ENCODE peak calls at places on chromosome 1, in nine cellular contexts. One of them, this sample, is unnamed. For H3K9me3, the result is how much of the 10 kb centered on the place peaks cover.

GRCh38 chr1:166080965-166081870 is 85.6 kb downstream of the FAM78B start:
- DNase-seq in PC-9: no peak
- DNase-seq in neural progenitor cell: no peak
- DNase-seq in CD8-positive, alpha-beta memory T cell: no peak
- DNase-seq in suprapubic skin: no peak
- DNase-seq in pancreas: no peak
- DNase-seq in endodermal cell: peak
- DNase-seq in uterus: no peak
- DNase-seq in CD8-positive, alpha-beta T cell: no peak
- DNase-seq in this sample: no peak

GRCh38 chr1:206451146-206451545 is 19.1 kb upstream of the IKBKE start:
- DNase-seq in PC-9: no peak
- DNase-seq in neural progenitor cell: no peak
- DNase-seq in CD8-positive, alpha-beta memory T cell: no peak
- DNase-seq in suprapubic skin: no peak
- DNase-seq in pancreas: no peak
- DNase-seq in endodermal cell: no peak
- DNase-seq in uterus: no peak
- DNase-seq in CD8-positive, alpha-beta T cell: no peak
- DNase-seq in this sample: no peak

GRCh38 chr1:32933742-32934322 is 30.8 kb downstream of the RNF19B start:
- DNase-seq in PC-9: peak
- DNase-seq in neural progenitor cell: peak
- DNase-seq in CD8-positive, alpha-beta memory T cell: no peak
- DNase-seq in suprapubic skin: no peak
- DNase-seq in pancreas: no peak
- DNase-seq in endodermal cell: peak
- DNase-seq in uterus: no peak
- DNase-seq in CD8-positive, alpha-beta T cell: no peak
- DNase-seq in this sample: no peak

GRCh38 chr1:46492269-46492853 is 2.7 kb downstream of the DMBX1 start:
- DNase-seq in PC-9: no peak
- DNase-seq in neural progenitor cell: no peak
- DNase-seq in CD8-positive, alpha-beta memory T cell: no peak
- DNase-seq in suprapubic skin: no peak
- DNase-seq in pancreas: no peak
- DNase-seq in endodermal cell: peak
- DNase-seq in uterus: no peak
- DNase-seq in CD8-positive, alpha-beta T cell: no peak
- DNase-seq in this sample: no peak

GRCh38 chr1:240189386-240189989 is 97.8 kb downstream of the FMN2 start:
- DNase-seq in PC-9: peak
- DNase-seq in neural progenitor cell: peak
- DNase-seq in CD8-positive, alpha-beta memory T cell: peak
- DNase-seq in suprapubic skin: no peak
- DNase-seq in pancreas: no peak
- DNase-seq in endodermal cell: peak
- DNase-seq in uterus: no peak
- DNase-seq in CD8-positive, alpha-beta T cell: peak
- DNase-seq in this sample: peak

GRCh38 chr1:26094677-26095383 is 16.8 kb upstream of the PDIK1L start:
- DNase-seq in PC-9: no peak
- DNase-seq in neural progenitor cell: peak
- DNase-seq in CD8-positive, alpha-beta memory T cell: no peak
- DNase-seq in suprapubic skin: no peak
- DNase-seq in pancreas: peak
- DNase-seq in endodermal cell: peak
- DNase-seq in uterus: peak
- DNase-seq in CD8-positive, alpha-beta T cell: no peak
- DNase-seq in this sample: no peak

GRCh38 chr1:208030320-208031091 is 119.6 kb upstream of the CD34 start:
- DNase-seq in PC-9: no peak
- DNase-seq in neural progenitor cell: no peak
- DNase-seq in CD8-positive, alpha-beta memory T cell: no peak
- DNase-seq in suprapubic skin: no peak
- DNase-seq in pancreas: no peak
- DNase-seq in endodermal cell: no peak
- DNase-seq in uterus: peak
- DNase-seq in CD8-positive, alpha-beta T cell: no peak
- DNase-seq in this sample: no peak

GRCh38 chr1:66300986-66301451 is 232.9 kb upstream of the SGIP1 start:
- DNase-seq in PC-9: peak
- DNase-seq in neural progenitor cell: no peak
- DNase-seq in CD8-positive, alpha-beta memory T cell: peak
- DNase-seq in suprapubic skin: no peak
- DNase-seq in pancreas: no peak
- DNase-seq in endodermal cell: no peak
- DNase-seq in uterus: no peak
- DNase-seq in CD8-positive, alpha-beta T cell: no peak
- DNase-seq in this sample: no peak

GRCh38 chr1:44632511-44633072 is 41.7 kb downstream of the TMEM53 start:
- DNase-seq in PC-9: no peak
- DNase-seq in neural progenitor cell: peak
- DNase-seq in CD8-positive, alpha-beta memory T cell: no peak
- DNase-seq in suprapubic skin: no peak
- DNase-seq in pancreas: no peak
- DNase-seq in endodermal cell: no peak
- DNase-seq in uterus: no peak
- DNase-seq in CD8-positive, alpha-beta T cell: no peak
- DNase-seq in this sample: no peak

GRCh38 chr1:151972533-151973270 is 21.0 kb downstream of the S100A10 start:
- DNase-seq in PC-9: peak
- DNase-seq in neural progenitor cell: peak
- DNase-seq in CD8-positive, alpha-beta memory T cell: no peak
- DNase-seq in suprapubic skin: no peak
- DNase-seq in pancreas: no peak
- DNase-seq in endodermal cell: peak
- DNase-seq in uterus: no peak
- DNase-seq in CD8-positive, alpha-beta T cell: no peak
- DNase-seq in this sample: no peak

GRCh38 chr1:247056071-247056470 is 22.5 kb downstream of the ZNF670 start:
- DNase-seq in PC-9: no peak
- DNase-seq in neural progenitor cell: no peak
- DNase-seq in CD8-positive, alpha-beta memory T cell: no peak
- DNase-seq in suprapubic skin: no peak
- DNase-seq in pancreas: no peak
- DNase-seq in endodermal cell: no peak
- DNase-seq in uterus: no peak
- DNase-seq in CD8-positive, alpha-beta T cell: no peak
- DNase-seq in this sample: no peak

GRCh38 chr1:247064309-247064708 is 14.3 kb downstream of the ZNF670 start:
- DNase-seq in PC-9: no peak
- DNase-seq in neural progenitor cell: no peak
- DNase-seq in CD8-positive, alpha-beta memory T cell: no peak
- DNase-seq in suprapubic skin: no peak
- DNase-seq in pancreas: no peak
- DNase-seq in endodermal cell: no peak
- DNase-seq in uterus: no peak
- DNase-seq in CD8-positive, alpha-beta T cell: no peak
- DNase-seq in this sample: no peak

GRCh38 chr1:247054992-247055415 is 23.6 kb downstream of the ZNF670 start:
- DNase-seq in PC-9: no peak
- DNase-seq in neural progenitor cell: no peak
- DNase-seq in CD8-positive, alpha-beta memory T cell: no peak
- DNase-seq in suprapubic skin: no peak
- DNase-seq in pancreas: no peak
- DNase-seq in endodermal cell: no peak
- DNase-seq in uterus: peak
- DNase-seq in CD8-positive, alpha-beta T cell: no peak
- DNase-seq in this sample: no peak

GRCh38 chr1:247060771-247061170 is 17.8 kb downstream of the ZNF670 start:
- DNase-seq in PC-9: no peak
- DNase-seq in neural progenitor cell: no peak
- DNase-seq in CD8-positive, alpha-beta memory T cell: no peak
- DNase-seq in suprapubic skin: no peak
- DNase-seq in pancreas: no peak
- DNase-seq in endodermal cell: no peak
- DNase-seq in uterus: no peak
- DNase-seq in CD8-positive, alpha-beta T cell: no peak
- DNase-seq in this sample: no peak
- H3K9me3 ChIP-seq in PC-9: under half
- H3K9me3 ChIP-seq in neural progenitor cell: under half
- H3K9me3 ChIP-seq in CD8-positive, alpha-beta memory T cell: under half
- H3K9me3 ChIP-seq in suprapubic skin: under half
- H3K9me3 ChIP-seq in pancreas: under half
- H3K9me3 ChIP-seq in endodermal cell: half or more
- H3K9me3 ChIP-seq in uterus: under half
- H3K9me3 ChIP-seq in CD8-positive, alpha-beta T cell: under half
- H3K9me3 ChIP-seq in this sample: under half

DNA sequence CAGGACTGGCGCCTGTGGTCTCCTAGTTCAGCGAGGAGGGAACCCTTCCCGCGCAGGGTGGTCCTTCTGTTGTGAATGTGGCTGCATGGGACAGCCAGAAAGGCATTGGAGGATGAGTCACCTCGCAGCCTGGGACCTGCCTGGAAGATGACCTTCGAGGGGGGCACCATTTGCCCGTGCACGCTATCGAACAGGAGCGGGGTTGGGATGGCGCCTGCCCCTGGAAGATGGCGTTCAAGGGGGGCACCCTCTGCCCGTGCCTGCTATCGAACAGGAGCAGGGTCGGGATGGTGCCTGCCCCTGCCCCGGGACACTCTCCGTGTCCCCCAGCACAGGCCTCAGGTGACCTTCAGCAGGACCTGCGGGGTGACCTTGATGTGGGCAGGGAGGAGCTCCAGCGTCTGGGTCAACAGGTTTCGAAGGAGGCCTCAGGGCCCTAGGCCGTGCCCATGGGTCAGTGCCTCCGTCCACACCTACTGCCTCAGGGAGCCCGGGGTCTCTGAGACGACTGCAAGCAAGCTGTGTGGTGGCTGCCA is 1.7 kb upstream of the ACTRT2 start:
- DNase-seq in PC-9: no peak
- DNase-seq in neural progenitor cell: no peak
- DNase-seq in CD8-positive, alpha-beta memory T cell: no peak
- DNase-seq in suprapubic skin: peak
- DNase-seq in pancreas: peak
- DNase-seq in endodermal cell: no peak
- DNase-seq in uterus: no peak
- DNase-seq in CD8-positive, alpha-beta T cell: no peak
- DNase-seq in this sample: no peak
- H3K9me3 ChIP-seq in PC-9: under half
- H3K9me3 ChIP-seq in neural progenitor cell: under half
- H3K9me3 ChIP-seq in CD8-positive, alpha-beta memory T cell: under half
- H3K9me3 ChIP-seq in suprapubic skin: under half
- H3K9me3 ChIP-seq in pancreas: under half
- H3K9me3 ChIP-seq in endodermal cell: under half
- H3K9me3 ChIP-seq in uterus: under half
- H3K9me3 ChIP-seq in CD8-positive, alpha-beta T cell: under half
- H3K9me3 ChIP-seq in this sample: under half

GRCh38 chr1:2876846-2877245 is 75.4 kb upstream of the TTC34 start:
- DNase-seq in PC-9: no peak
- DNase-seq in neural progenitor cell: no peak
- DNase-seq in CD8-positive, alpha-beta memory T cell: no peak
- DNase-seq in suprapubic skin: no peak
- DNase-seq in pancreas: no peak
- DNase-seq in endodermal cell: no peak
- DNase-seq in uterus: no peak
- DNase-seq in CD8-positive, alpha-beta T cell: no peak
- DNase-seq in this sample: no peak
- H3K9me3 ChIP-seq in PC-9: under half
- H3K9me3 ChIP-seq in neural progenitor cell: under half
- H3K9me3 ChIP-seq in CD8-positive, alpha-beta memory T cell: under half
- H3K9me3 ChIP-seq in suprapubic skin: under half
- H3K9me3 ChIP-seq in pancreas: under half
- H3K9me3 ChIP-seq in endodermal cell: under half
- H3K9me3 ChIP-seq in uterus: under half
- H3K9me3 ChIP-seq in CD8-positive, alpha-beta T cell: under half
- H3K9me3 ChIP-seq in this sample: under half

GRCh38 chr1:55334797-55335196 is 119.6 kb upstream of the USP24 start:
- DNase-seq in PC-9: no peak
- DNase-seq in neural progenitor cell: no peak
- DNase-seq in CD8-positive, alpha-beta memory T cell: no peak
- DNase-seq in suprapubic skin: no peak
- DNase-seq in pancreas: no peak
- DNase-seq in endodermal cell: peak
- DNase-seq in uterus: no peak
- DNase-seq in CD8-positive, alpha-beta T cell: no peak
- DNase-seq in this sample: no peak

GRCh38 chr1:55331355-55331754 is 116.2 kb upstream of the USP24 start:
- DNase-seq in PC-9: no peak
- DNase-seq in neural progenitor cell: no peak
- DNase-seq in CD8-positive, alpha-beta memory T cell: no peak
- DNase-seq in suprapubic skin: no peak
- DNase-seq in pancreas: no peak
- DNase-seq in endodermal cell: no peak
- DNase-seq in uterus: no peak
- DNase-seq in CD8-positive, alpha-beta T cell: no peak
- DNase-seq in this sample: no peak

GRCh38 chr1:55329826-55330432 is 114.8 kb upstream of the USP24 start:
- DNase-seq in PC-9: no peak
- DNase-seq in neural progenitor cell: no peak
- DNase-seq in CD8-positive, alpha-beta memory T cell: no peak
- DNase-seq in suprapubic skin: no peak
- DNase-seq in pancreas: no peak
- DNase-seq in endodermal cell: no peak
- DNase-seq in uterus: no peak
- DNase-seq in CD8-positive, alpha-beta T cell: no peak
- DNase-seq in this sample: no peak

GRCh38 chr1:55337801-55338447 is 122.8 kb upstream of the USP24 start:
- DNase-seq in PC-9: peak
- DNase-seq in neural progenitor cell: peak
- DNase-seq in CD8-positive, alpha-beta memory T cell: peak
- DNase-seq in suprapubic skin: no peak
- DNase-seq in pancreas: no peak
- DNase-seq in endodermal cell: peak
- DNase-seq in uterus: no peak
- DNase-seq in CD8-positive, alpha-beta T cell: no peak
- DNase-seq in this sample: no peak

GRCh38 chr1:55334140-55334539 is 119.0 kb upstream of the USP24 start:
- DNase-seq in PC-9: no peak
- DNase-seq in neural progenitor cell: no peak
- DNase-seq in CD8-positive, alpha-beta memory T cell: no peak
- DNase-seq in suprapubic skin: no peak
- DNase-seq in pancreas: no peak
- DNase-seq in endodermal cell: peak
- DNase-seq in uterus: no peak
- DNase-seq in CD8-positive, alpha-beta T cell: no peak
- DNase-seq in this sample: no peak
- H3K9me3 ChIP-seq in PC-9: under half
- H3K9me3 ChIP-seq in neural progenitor cell: under half
- H3K9me3 ChIP-seq in CD8-positive, alpha-beta memory T cell: under half
- H3K9me3 ChIP-seq in suprapubic skin: under half
- H3K9me3 ChIP-seq in pancreas: under half
- H3K9me3 ChIP-seq in endodermal cell: under half
- H3K9me3 ChIP-seq in uterus: under half
- H3K9me3 ChIP-seq in CD8-positive, alpha-beta T cell: under half
- H3K9me3 ChIP-seq in this sample: under half

GRCh38 chr1:83531910-83532309 is 467.0 kb downstream of the TTLL7 start:
- DNase-seq in PC-9: no peak
- DNase-seq in neural progenitor cell: no peak
- DNase-seq in CD8-positive, alpha-beta memory T cell: no peak
- DNase-seq in suprapubic skin: no peak
- DNase-seq in pancreas: no peak
- DNase-seq in endodermal cell: no peak
- DNase-seq in uterus: no peak
- DNase-seq in CD8-positive, alpha-beta T cell: no peak
- DNase-seq in this sample: no peak
- H3K9me3 ChIP-seq in PC-9: under half
- H3K9me3 ChIP-seq in neural progenitor cell: under half
- H3K9me3 ChIP-seq in CD8-positive, alpha-beta memory T cell: under half
- H3K9me3 ChIP-seq in suprapubic skin: under half
- H3K9me3 ChIP-seq in pancreas: under half
- H3K9me3 ChIP-seq in endodermal cell: under half
- H3K9me3 ChIP-seq in uterus: under half
- H3K9me3 ChIP-seq in CD8-positive, alpha-beta T cell: under half
- H3K9me3 ChIP-seq in this sample: under half

This sample was measured in T-helper 17 cell.